ENCODE peak calls at places on chromosome 22, in four cellular contexts. One of them, this sample, is unnamed.

GRCh38 chr22:40418366-40419201 is 48.2 kb downstream of the SGSM3 start:
- DNase-seq in Calu3: no peak
- DNase-seq in AG09309: no peak
- DNase-seq in IMR-90: peak
- DNase-seq in this sample: no peak

GRCh38 chr22:31084811-31085492 is 3.8 kb downstream of the SMTN start:
- DNase-seq in Calu3: peak
- DNase-seq in IMR-90: peak
- DNase-seq in AG09309: no peak
- DNase-seq in this sample: peak

GRCh38 chr22:40463017-40463631 is 92.7 kb downstream of the SGSM3 start:
- DNase-seq in Calu3: no peak
- DNase-seq in AG09309: no peak
- DNase-seq in IMR-90: no peak
- DNase-seq in this sample: no peak

GRCh38 chr22:50703726-50704509 is 31.3 kb downstream of the SHANK3 start:
- DNase-seq in Calu3: no peak
- DNase-seq in AG09309: no peak
- DNase-seq in IMR-90: no peak
- DNase-seq in this sample: no peak

GRCh38 chr22:40116496-40117200 is 61.1 kb upstream of the TNRC6B start:
- DNase-seq in Calu3: no peak
- DNase-seq in AG09309: no peak
- DNase-seq in IMR-90: no peak
- DNase-seq in this sample: no peak

GRCh38 chr22:40122792-40123191 is 54.9 kb upstream of the TNRC6B start:
- DNase-seq in AG09309: no peak
- DNase-seq in Calu3: no peak
- DNase-seq in IMR-90: no peak
- DNase-seq in this sample: no peak

GRCh38 chr22:32473388-32473952 is 1.1 kb upstream of the FBXO7 start:
- DNase-seq in IMR-90: peak
- DNase-seq in Calu3: peak
- DNase-seq in AG09309: peak
- DNase-seq in this sample: no peak

GRCh38 chr22:50399751-50400331 is 56.7 kb downstream of the PPP6R2 start:
- DNase-seq in AG09309: no peak
- DNase-seq in Calu3: peak
- DNase-seq in IMR-90: no peak
- DNase-seq in this sample: no peak

GRCh38 chr22:30013201-30013600 is 67.1 kb upstream of the HORMAD2 start:
- DNase-seq in Calu3: no peak
- DNase-seq in IMR-90: no peak
- DNase-seq in AG09309: no peak
- DNase-seq in this sample: no peak

GRCh38 chr22:30015229-30015797 is 65.0 kb upstream of the HORMAD2 start:
- DNase-seq in IMR-90: peak
- DNase-seq in Calu3: no peak
- DNase-seq in AG09309: no peak
- DNase-seq in this sample: no peak

GRCh38 chr22:30016596-30016995 is 63.7 kb upstream of the HORMAD2 start:
- DNase-seq in Calu3: no peak
- DNase-seq in IMR-90: peak
- DNase-seq in AG09309: no peak
- DNase-seq in this sample: no peak

GRCh38 chr22:30015846-30016245 is 64.4 kb upstream of the HORMAD2 start:
- DNase-seq in IMR-90: peak
- DNase-seq in AG09309: peak
- DNase-seq in Calu3: no peak
- DNase-seq in this sample: no peak

DNA sequence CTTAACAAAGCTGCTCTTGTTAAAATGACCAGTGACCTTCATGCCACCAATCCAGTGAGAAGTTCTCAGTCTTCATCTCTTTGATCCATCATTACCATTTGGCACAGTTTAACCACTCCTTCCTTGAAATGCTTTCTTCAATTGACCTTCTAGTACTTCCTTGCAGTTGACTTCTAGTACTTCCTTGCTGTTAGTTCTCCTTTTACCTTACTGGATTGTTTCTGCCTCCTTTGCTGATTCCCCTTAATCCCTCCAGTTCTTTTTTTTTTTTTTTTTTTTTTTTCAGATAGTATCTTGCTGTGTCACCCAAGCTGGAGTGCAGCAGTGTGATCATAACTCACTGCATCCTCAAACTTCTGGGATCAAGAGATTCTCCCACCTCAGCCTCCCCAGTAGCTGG is 66.0 kb upstream of the HORMAD2 start:
- DNase-seq in AG09309: no peak
- DNase-seq in IMR-90: no peak
- DNase-seq in Calu3: no peak
- DNase-seq in this sample: no peak
- TF ChIP-seq CTCF in AG09309: no peak
- TF ChIP-seq CTCF in IMR-90: no peak
- TF ChIP-seq CTCF in Calu3: no peak
- TF ChIP-seq CTCF in this sample: no peak

DNA sequence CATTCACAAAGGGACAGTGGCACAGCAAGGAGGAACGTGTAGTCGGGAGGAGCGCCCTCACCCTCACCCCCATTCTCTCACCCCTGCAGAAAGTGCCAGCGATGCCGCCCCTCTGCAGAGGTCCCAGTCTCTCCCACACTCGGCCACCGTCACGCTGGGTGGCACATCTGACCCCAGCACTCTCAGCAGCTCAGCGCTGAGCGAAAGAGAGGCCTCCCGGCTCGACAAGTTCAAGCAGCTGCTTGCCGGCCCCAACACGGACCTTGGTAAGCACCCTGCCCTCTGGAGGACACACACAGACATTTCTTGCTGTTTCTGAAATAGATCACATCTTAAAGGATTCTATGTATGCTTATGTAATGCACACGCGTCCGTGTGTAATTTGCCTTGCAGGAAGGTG is 34.9 kb downstream of the TBC1D22A start:
- DNase-seq in IMR-90: peak
- DNase-seq in Calu3: peak
- DNase-seq in AG09309: no peak
- DNase-seq in this sample: no peak
- TF ChIP-seq CTCF in IMR-90: peak
- TF ChIP-seq CTCF in Calu3: no peak
- TF ChIP-seq CTCF in AG09309: peak
- TF ChIP-seq CTCF in this sample: peak

GRCh38 chr22:48894064-48894671 is 933.5 kb downstream of the BRD1 start:
- DNase-seq in Calu3: no peak
- DNase-seq in AG09309: no peak
- DNase-seq in IMR-90: no peak
- DNase-seq in this sample: peak
- TF ChIP-seq CTCF in Calu3: no peak
- TF ChIP-seq CTCF in AG09309: no peak
- TF ChIP-seq CTCF in IMR-90: no peak
- TF ChIP-seq CTCF in this sample: peak

GRCh38 chr22:24133187-24133965 is 47.9 kb upstream of the SUSD2 start:
- DNase-seq in IMR-90: peak
- DNase-seq in Calu3: no peak
- DNase-seq in AG09309: no peak
- DNase-seq in this sample: no peak
- TF ChIP-seq CTCF in IMR-90: peak
- TF ChIP-seq CTCF in Calu3: no peak
- TF ChIP-seq CTCF in AG09309: peak
- TF ChIP-seq CTCF in this sample: no peak